ENCODE peak calls at places on chromosomes 5 and 9, in six cellular contexts. One of them, this sample, is unnamed.

GRCh38 chr5:80990971-80991370 is 30.8 kb downstream of the RASGRF2 start:
- DNase-seq in trophoblast cell: peak; percentile 83
- DNase-seq in mesendoderm: peak; percentile 96
- DNase-seq in fibroblast of lung: no peak
- DNase-seq in breast epithelium: no peak
- DNase-seq in H1: no peak
- DNase-seq in this sample: no peak

GRCh38 chr9:129023036-129023907 is 4.9 kb downstream of the SH3GLB2 start:
- DNase-seq in mesendoderm: peak; percentile 78
- DNase-seq in trophoblast cell: peak; percentile 93
- DNase-seq in H1: no peak
- DNase-seq in breast epithelium: no peak
- DNase-seq in fibroblast of lung: peak; percentile 88
- DNase-seq in this sample: peak; percentile 44

GRCh38 chr5:143791848-143792701 is 19.9 kb upstream of the HMHB1 start:
- DNase-seq in trophoblast cell: no peak
- DNase-seq in fibroblast of lung: no peak
- DNase-seq in mesendoderm: no peak
- DNase-seq in H1: no peak
- DNase-seq in breast epithelium: no peak
- DNase-seq in this sample: no peak

GRCh38 chr5:159907689-159908088 is 8.6 kb upstream of the ADRA1B start:
- DNase-seq in mesendoderm: no peak
- DNase-seq in trophoblast cell: no peak
- DNase-seq in fibroblast of lung: no peak
- DNase-seq in breast epithelium: no peak
- DNase-seq in H1: no peak
- DNase-seq in this sample: no peak

GRCh38 chr5:53730938-53731337 is 170.5 kb downstream of the NDUFS4 start:
- DNase-seq in trophoblast cell: no peak
- DNase-seq in breast epithelium: no peak
- DNase-seq in fibroblast of lung: no peak
- DNase-seq in H1: no peak
- DNase-seq in mesendoderm: peak; percentile 30
- DNase-seq in this sample: no peak

GRCh38 chr5:17096975-17097695 is 120.3 kb upstream of the BASP1 start:
- DNase-seq in mesendoderm: peak; percentile 23
- DNase-seq in fibroblast of lung: no peak
- DNase-seq in H1: no peak
- DNase-seq in trophoblast cell: no peak
- DNase-seq in breast epithelium: no peak
- DNase-seq in this sample: no peak

GRCh38 chr5:10760033-10760975 is 730 bp downstream of the DAP start:
- DNase-seq in fibroblast of lung: peak; percentile 69
- DNase-seq in breast epithelium: peak; percentile 46
- DNase-seq in trophoblast cell: peak; percentile 71
- DNase-seq in H1: no peak
- DNase-seq in mesendoderm: peak; percentile 64
- DNase-seq in this sample: no peak

GRCh38 chr9:70113403-70114022 is 69.9 kb downstream of the MAMDC2 start:
- DNase-seq in trophoblast cell: peak; percentile 26
- DNase-seq in fibroblast of lung: peak; percentile 78
- DNase-seq in mesendoderm: peak; percentile 82
- DNase-seq in H1: peak; percentile 65
- DNase-seq in breast epithelium: peak; percentile 49
- DNase-seq in this sample: no peak

GRCh38 chr9:85741112-85741874 is 461 bp downstream of the AGTPBP1 start:
- DNase-seq in trophoblast cell: peak; percentile 30
- DNase-seq in H1: peak; percentile 76
- DNase-seq in fibroblast of lung: peak; percentile 9
- DNase-seq in mesendoderm: peak; percentile 80
- DNase-seq in breast epithelium: peak; percentile 29
- DNase-seq in this sample: no peak

GRCh38 chr5:35458824-35459207 is 158.8 kb upstream of the SPEF2 start:
- DNase-seq in mesendoderm: no peak
- DNase-seq in breast epithelium: no peak
- DNase-seq in fibroblast of lung: no peak
- DNase-seq in H1: no peak
- DNase-seq in trophoblast cell: no peak
- DNase-seq in this sample: no peak

GRCh38 chr9:23824241-23825142 is 1.5 kb downstream of the ELAVL2 start:
- DNase-seq in breast epithelium: no peak
- DNase-seq in mesendoderm: peak; percentile 77
- DNase-seq in trophoblast cell: no peak
- DNase-seq in H1: peak; percentile 72
- DNase-seq in fibroblast of lung: no peak
- DNase-seq in this sample: no peak

GRCh38 chr9:4530375-4530774 is 40.1 kb downstream of the SLC1A1 start:
- DNase-seq in H1: no peak
- DNase-seq in breast epithelium: no peak
- DNase-seq in trophoblast cell: no peak
- DNase-seq in mesendoderm: no peak
- DNase-seq in fibroblast of lung: no peak
- DNase-seq in this sample: no peak

GRCh38 chr5:30401479-30402058 is 791.9 kb upstream of the CDH6 start:
- DNase-seq in mesendoderm: peak; percentile 71
- DNase-seq in trophoblast cell: no peak
- DNase-seq in fibroblast of lung: peak; percentile 28
- DNase-seq in breast epithelium: no peak
- DNase-seq in H1: peak; percentile 57
- DNase-seq in this sample: no peak

GRCh38 chr9:98187926-98188325 is 4.5 kb downstream of the CORO2A start:
- DNase-seq in fibroblast of lung: no peak
- DNase-seq in breast epithelium: no peak
- DNase-seq in trophoblast cell: no peak
- DNase-seq in H1: no peak
- DNase-seq in mesendoderm: no peak
- DNase-seq in this sample: no peak

GRCh38 chr9:131781069-131781468 is 41.2 kb upstream of the RAPGEF1 start:
- DNase-seq in H1: no peak
- DNase-seq in mesendoderm: no peak
- DNase-seq in trophoblast cell: no peak
- DNase-seq in fibroblast of lung: no peak
- DNase-seq in breast epithelium: no peak
- DNase-seq in this sample: no peak

GRCh38 chr9:135187365-135187764 is 99.9 kb downstream of the OLFM1 start:
- DNase-seq in trophoblast cell: no peak
- DNase-seq in fibroblast of lung: no peak
- DNase-seq in breast epithelium: no peak
- DNase-seq in H1: no peak
- DNase-seq in mesendoderm: no peak
- DNase-seq in this sample: no peak

GRCh38 chr9:82961504-82962125 is 101.3 kb downstream of the RASEF start:
- DNase-seq in H1: peak; percentile 83
- DNase-seq in trophoblast cell: peak; percentile 41
- DNase-seq in mesendoderm: peak; percentile 87
- DNase-seq in fibroblast of lung: peak; percentile 79
- DNase-seq in breast epithelium: peak; percentile 59
- DNase-seq in this sample: no peak

GRCh38 chr9:73643379-73644013 is 491.8 kb downstream of the ANXA1 start:
- DNase-seq in H1: no peak
- DNase-seq in trophoblast cell: no peak
- DNase-seq in fibroblast of lung: peak; percentile 0
- DNase-seq in mesendoderm: peak; percentile 28
- DNase-seq in breast epithelium: no peak
- DNase-seq in this sample: no peak

GRCh38 chr5:69217154-69217731 is 17.4 kb upstream of the CDK7 start:
- DNase-seq in breast epithelium: no peak
- DNase-seq in mesendoderm: no peak
- DNase-seq in H1: no peak
- DNase-seq in trophoblast cell: peak; percentile 87
- DNase-seq in fibroblast of lung: no peak
- DNase-seq in this sample: no peak

GRCh38 chr9:18438300-18438925 is 35.5 kb upstream of the ADAMTSL1 start:
- DNase-seq in mesendoderm: peak; percentile 83
- DNase-seq in H1: peak; percentile 62
- DNase-seq in fibroblast of lung: peak; percentile 64
- DNase-seq in trophoblast cell: no peak
- DNase-seq in breast epithelium: no peak
- DNase-seq in this sample: no peak

GRCh38 chr9:551986-552930 is 289.2 kb upstream of the DMRT1 start:
- DNase-seq in fibroblast of lung: peak; percentile 53
- DNase-seq in H1: no peak
- DNase-seq in trophoblast cell: no peak
- DNase-seq in mesendoderm: peak; percentile 75
- DNase-seq in breast epithelium: no peak
- DNase-seq in this sample: no peak

GRCh38 chr9:123217148-123217585 is 51.2 kb downstream of the STRBP start:
- DNase-seq in fibroblast of lung: peak; percentile 25
- DNase-seq in breast epithelium: no peak
- DNase-seq in mesendoderm: no peak
- DNase-seq in H1: no peak
- DNase-seq in trophoblast cell: no peak
- DNase-seq in this sample: no peak

GRCh38 chr5:1330847-1331831 is 13.8 kb downstream of the CLPTM1L start:
- DNase-seq in breast epithelium: no peak
- DNase-seq in mesendoderm: no peak
- DNase-seq in fibroblast of lung: no peak
- DNase-seq in H1: no peak
- DNase-seq in trophoblast cell: no peak
- DNase-seq in this sample: no peak

GRCh38 chr5:31846934-31847333 is 208.0 kb downstream of the PDZD2 start:
- DNase-seq in fibroblast of lung: no peak
- DNase-seq in breast epithelium: no peak
- DNase-seq in H1: no peak
- DNase-seq in trophoblast cell: no peak
- DNase-seq in mesendoderm: no peak
- DNase-seq in this sample: no peak

GRCh38 chr5:84014966-84015365 is 294.3 kb upstream of the HAPLN1 start:
- DNase-seq in trophoblast cell: no peak
- DNase-seq in fibroblast of lung: peak; percentile 11
- DNase-seq in breast epithelium: no peak
- DNase-seq in H1: no peak
- DNase-seq in mesendoderm: no peak
- DNase-seq in this sample: no peak

GRCh38 chr5:14212838-14213237 is 69.7 kb downstream of the TRIO start:
- DNase-seq in mesendoderm: no peak
- DNase-seq in trophoblast cell: no peak
- DNase-seq in fibroblast of lung: no peak
- DNase-seq in H1: no peak
- DNase-seq in breast epithelium: no peak
- DNase-seq in this sample: no peak

GRCh38 chr5:24222866-24223265 is 421.9 kb downstream of the CDH10 start:
- DNase-seq in H1: no peak
- DNase-seq in fibroblast of lung: peak; percentile 1
- DNase-seq in mesendoderm: no peak
- DNase-seq in breast epithelium: no peak
- DNase-seq in trophoblast cell: no peak
- DNase-seq in this sample: no peak

GRCh38 chr9:38620483-38621433 is at the start of gene ANKRD18A:
- DNase-seq in fibroblast of lung: peak; percentile 58
- DNase-seq in trophoblast cell: peak; percentile 98
- DNase-seq in H1: peak; percentile 94
- DNase-seq in breast epithelium: peak; percentile 66
- DNase-seq in mesendoderm: peak; percentile 98
- DNase-seq in this sample: no peak

GRCh38 chr5:148145916-148146315 is 22.4 kb upstream of the SPINK14 start:
- DNase-seq in trophoblast cell: peak; percentile 76
- DNase-seq in fibroblast of lung: peak; percentile 15
- DNase-seq in H1: no peak
- DNase-seq in mesendoderm: peak; percentile 76
- DNase-seq in breast epithelium: peak; percentile 49
- DNase-seq in this sample: no peak

GRCh38 chr5:113330533-113331200 is 104.1 kb downstream of the TSSK1B start:
- DNase-seq in mesendoderm: peak; percentile 48
- DNase-seq in H1: no peak
- DNase-seq in breast epithelium: peak; percentile 61
- DNase-seq in trophoblast cell: no peak
- DNase-seq in fibroblast of lung: peak; percentile 60
- DNase-seq in this sample: no peak

GRCh38 chr5:25009063-25009462 is 364.3 kb upstream of the CDH10 start:
- DNase-seq in H1: no peak
- DNase-seq in trophoblast cell: no peak
- DNase-seq in fibroblast of lung: no peak
- DNase-seq in mesendoderm: no peak
- DNase-seq in breast epithelium: no peak
- DNase-seq in this sample: no peak

GRCh38 chr5:129271309-129271708 is 176.8 kb downstream of the ISOC1 start:
- DNase-seq in breast epithelium: no peak
- DNase-seq in fibroblast of lung: no peak
- DNase-seq in H1: no peak
- DNase-seq in mesendoderm: peak; percentile 82
- DNase-seq in trophoblast cell: peak; percentile 11
- DNase-seq in this sample: no peak

GRCh38 chr5:178068293-178068692 is 45.0 kb upstream of the N4BP3 start:
- DNase-seq in fibroblast of lung: no peak
- DNase-seq in mesendoderm: no peak
- DNase-seq in trophoblast cell: no peak
- DNase-seq in breast epithelium: no peak
- DNase-seq in H1: no peak
- DNase-seq in this sample: no peak

GRCh38 chr9:87567988-87568800 is 70.5 kb downstream of the DAPK1 start:
- DNase-seq in fibroblast of lung: no peak
- DNase-seq in breast epithelium: no peak
- DNase-seq in mesendoderm: no peak
- DNase-seq in H1: no peak
- DNase-seq in trophoblast cell: no peak
- DNase-seq in this sample: no peak
- H3K4me3 ChIP-seq in fibroblast of lung: peak overlapping the region; percentile 9
- H3K4me3 ChIP-seq in breast epithelium: no peak overlapping the region
- H3K4me3 ChIP-seq in mesendoderm: no peak overlapping the region
- H3K4me3 ChIP-seq in H1: no peak overlapping the region
- H3K4me3 ChIP-seq in trophoblast cell: no peak overlapping the region
- H3K4me3 ChIP-seq in this sample: no peak overlapping the region

DNA sequence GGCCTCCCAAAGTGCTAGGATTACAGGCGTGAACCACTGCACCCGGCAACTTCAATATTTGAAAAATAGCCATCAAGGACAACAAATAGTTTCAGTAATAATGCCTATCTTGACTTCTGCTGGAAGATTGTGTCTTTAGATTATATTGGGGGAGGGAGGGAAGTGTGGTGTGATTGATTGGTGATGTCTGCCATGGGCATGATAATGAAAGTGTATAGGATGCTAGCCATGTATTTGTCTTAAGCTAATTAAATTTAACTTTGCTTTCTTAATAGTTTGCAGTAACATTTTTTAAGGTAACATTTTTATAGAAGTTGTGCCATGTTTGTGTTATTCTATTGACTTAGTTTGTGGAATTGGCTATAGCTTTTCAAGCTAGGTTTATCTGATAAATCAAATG is 4.6 kb downstream of the JMY start:
- DNase-seq in breast epithelium: no peak
- DNase-seq in fibroblast of lung: peak; percentile 3
- DNase-seq in trophoblast cell: no peak
- DNase-seq in mesendoderm: no peak
- DNase-seq in H1: no peak
- DNase-seq in this sample: no peak
- H3K27me3 ChIP-seq in breast epithelium: no peaks in the 10 kb centered on the region
- H3K27me3 ChIP-seq in fibroblast of lung: no peaks in the 10 kb centered on the region
- H3K27me3 ChIP-seq in trophoblast cell: no peaks in the 10 kb centered on the region
- H3K27me3 ChIP-seq in mesendoderm: no peaks in the 10 kb centered on the region
- H3K27me3 ChIP-seq in H1: no peaks in the 10 kb centered on the region
- H3K27me3 ChIP-seq in this sample: no peaks in the 10 kb centered on the region

GRCh38 chr9:15873573-15874177 is 320.8 kb downstream of the CCDC171 start:
- DNase-seq in mesendoderm: peak; percentile 40
- DNase-seq in fibroblast of lung: peak; percentile 84
- DNase-seq in trophoblast cell: no peak
- DNase-seq in H1: no peak
- DNase-seq in breast epithelium: no peak
- DNase-seq in this sample: no peak
- H3K4me3 ChIP-seq in mesendoderm: no peak overlapping the region
- H3K4me3 ChIP-seq in fibroblast of lung: no peak overlapping the region
- H3K4me3 ChIP-seq in trophoblast cell: no peak overlapping the region
- H3K4me3 ChIP-seq in H1: no peak overlapping the region
- H3K4me3 ChIP-seq in breast epithelium: no peak overlapping the region
- H3K4me3 ChIP-seq in this sample: no peak overlapping the region

GRCh38 chr5:155729684-155730059 is 597.3 kb upstream of the SGCD start:
- DNase-seq in trophoblast cell: no peak
- DNase-seq in fibroblast of lung: no peak
- DNase-seq in mesendoderm: peak; percentile 14
- DNase-seq in breast epithelium: peak; percentile 24
- DNase-seq in H1: peak; percentile 60
- DNase-seq in this sample: no peak
- H3K27me3 ChIP-seq in trophoblast cell: peaks cover 51% of the 10 kb centered on the region
- H3K27me3 ChIP-seq in fibroblast of lung: no peaks in the 10 kb centered on the region
- H3K27me3 ChIP-seq in mesendoderm: peaks cover 57% of the 10 kb centered on the region
- H3K27me3 ChIP-seq in breast epithelium: peaks cover 50% of the 10 kb centered on the region
- H3K27me3 ChIP-seq in H1: peaks cover 77% of the 10 kb centered on the region
- H3K27me3 ChIP-seq in this sample: peaks cover 16% of the 10 kb centered on the region

This sample was measured in BJ.